ENCODE peak calls at places on chromosomes 7 and 10, in ten cellular contexts. T, Y, P, I, C, B, Z, N, S and U are unnamed samples.

GRCh38 chr10:71726673-71727428 is 7.3 kb upstream of the C10orf105 start:
- DNase-seq in P (no peak), Y (no peak), C (no peak), N (no peak), B (peak; percentile 62), I (no peak), S (peak; percentile 57), T (peak; percentile 47), Z (no peak), U (no peak)

GRCh38 chr10:30095811-30096422 is 36.5 kb upstream of the JCAD start:
- DNase-seq in N (no peak), Y (no peak), Z (no peak), C (no peak), S (no peak), B (no peak), I (no peak), P (no peak), T (no peak), U (no peak)

GRCh38 chr10:86661161-86662025 is 6.9 kb upstream of the LDB3 start:
- DNase-seq in T (no peak), B (no peak), N (peak; percentile 12), C (peak; percentile 40), Z (no peak), S (no peak), I (peak; percentile 23), P (no peak), Y (no peak), U (no peak)

GRCh38 chr7:105759670-105760548 is 116.5 kb downstream of the ATXN7L1 start:
- DNase-seq in P (peak; percentile 77), Y (no peak), S (no peak), N (no peak), I (peak; percentile 40), B (peak; percentile 31), C (no peak), Z (no peak), T (peak; percentile 24), U (no peak)

GRCh38 chr10:22554481-22555182 is 159.7 kb downstream of the PIP4K2A start:
- DNase-seq in B (no peak), I (peak; percentile 39), S (no peak), T (no peak), N (peak; percentile 35), C (no peak), Z (peak; percentile 68), Y (no peak), P (no peak), U (no peak)

GRCh38 chr10:23525406-23525805 is 86.5 kb downstream of the OTUD1 start:
- DNase-seq in Z (no peak), I (no peak), S (peak; percentile 8), P (peak; percentile 40), N (no peak), B (no peak), C (no peak), Y (no peak), T (peak; percentile 60), U (no peak)

GRCh38 chr10:119827430-119827829 is 45.2 kb downstream of the MCMBP start:
- DNase-seq in P (no peak), I (no peak), N (no peak), T (no peak), Z (no peak), B (no peak), Y (no peak), C (no peak), S (no peak), U (no peak)

GRCh38 chr7:105830405-105831218 is 45.8 kb downstream of the ATXN7L1 start:
- DNase-seq in C (no peak), B (no peak), Z (peak; percentile 88), T (no peak), I (no peak), N (no peak), S (no peak), P (no peak), Y (no peak), U (no peak)

DNA sequence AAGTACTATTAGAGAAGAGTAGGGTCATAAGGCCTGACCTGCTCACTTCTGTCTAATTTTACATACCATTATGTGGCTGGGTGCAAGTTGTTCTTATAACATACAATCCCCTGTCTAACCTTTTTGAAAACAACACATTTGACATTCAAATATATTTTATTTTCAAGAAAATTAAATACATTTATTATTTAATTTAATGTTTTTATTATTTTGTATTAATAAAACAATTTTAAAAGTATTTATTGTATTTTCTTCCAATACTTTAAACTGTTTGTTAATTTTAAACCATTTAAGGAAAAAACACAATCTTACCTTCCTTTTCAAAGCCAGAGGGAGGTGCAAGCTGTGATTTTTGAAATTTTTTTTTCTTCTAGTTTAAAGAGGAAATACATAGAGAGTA is 232.8 kb downstream of the KCND2 start:
- DNase-seq in N (no peak), Z (no peak), C (no peak), I (no peak), Y (no peak), P (no peak), B (no peak), S (no peak), T (no peak), U (no peak)
- TF ChIP-seq CTCF in N (no peak), Z (no peak), C (no peak), I (no peak), Y (no peak), P (no peak), B (no peak), S (no peak), T (no peak), U (no peak)

GRCh38 chr7:134724606-134725005 is 54.8 kb upstream of the CALD1 start:
- DNase-seq in S (peak; percentile 42), P (peak; percentile 79), Y (no peak), B (no peak), T (peak; percentile 8), N (no peak), I (no peak), Z (no peak), C (no peak), U (no peak)

GRCh38 chr7:134722786-134723322 is 56.6 kb upstream of the CALD1 start:
- DNase-seq in N (no peak), S (no peak), T (no peak), Z (no peak), Y (no peak), B (no peak), P (no peak), C (no peak), I (no peak), U (no peak)

GRCh38 chr7:134723904-134724303 is 55.5 kb upstream of the CALD1 start:
- DNase-seq in N (no peak), Z (no peak), P (no peak), I (no peak), T (no peak), S (no peak), B (no peak), C (no peak), Y (no peak), U (no peak)

GRCh38 chr7:134718211-134718875 is 61.1 kb upstream of the CALD1 start:
- DNase-seq in Y (no peak), Z (no peak), P (no peak), N (no peak), C (no peak), I (no peak), T (no peak), B (no peak), S (no peak), U (no peak)

DNA sequence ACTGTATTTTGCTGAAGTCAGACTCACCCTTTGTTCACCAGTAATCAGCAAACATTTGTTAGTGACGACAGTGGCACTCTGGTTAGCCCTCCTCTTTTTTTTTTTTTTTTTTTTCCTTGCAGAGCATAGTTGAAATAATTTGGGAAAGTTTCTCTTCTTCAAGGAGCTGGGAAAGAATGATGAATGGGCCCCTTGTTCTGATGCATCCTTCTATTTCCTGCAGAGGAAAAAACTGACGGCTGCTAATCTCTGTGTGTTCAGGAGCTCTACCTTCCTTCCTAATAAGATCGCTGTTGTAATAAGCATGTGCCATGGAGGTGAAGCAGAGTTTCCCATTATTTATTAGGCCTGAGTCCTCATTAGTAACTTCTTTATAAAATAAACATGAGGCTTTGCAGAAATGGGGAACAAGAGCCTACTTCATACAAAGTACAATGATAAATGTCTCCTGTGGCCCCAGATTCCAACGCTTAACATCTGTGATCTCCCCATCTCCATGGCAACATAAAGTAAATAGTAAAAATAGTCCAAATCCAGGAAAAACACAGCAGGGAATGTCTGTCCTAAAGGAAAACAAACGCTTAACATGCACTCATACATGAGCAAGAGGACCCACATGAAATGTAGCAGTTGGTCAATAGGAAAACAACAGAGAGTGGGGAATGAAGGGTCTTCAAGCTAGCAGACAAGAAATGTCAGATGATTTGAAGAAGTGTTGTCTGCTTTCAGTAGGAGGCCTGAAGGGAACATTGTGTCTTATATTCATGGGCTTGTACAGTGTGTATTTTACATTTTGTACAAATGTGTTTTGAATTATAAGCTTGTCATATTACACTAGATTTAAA is 59.1 kb upstream of the CALD1 start:
- DNase-seq in I (no peak), T (no peak), Y (no peak), C (no peak), Z (no peak), P (no peak), B (no peak), N (no peak), S (no peak), U (no peak)
- TF ChIP-seq CTCF in I (no peak), T (no peak), Y (no peak), C (no peak), Z (no peak), P (no peak), B (no peak), N (no peak), S (no peak), U (no peak)

GRCh38 chr7:2100278-2101205 is 132.2 kb downstream of the MAD1L1 start:
- DNase-seq in I (no peak), S (peak; percentile 80), T (peak; percentile 88), Y (no peak), C (no peak), B (peak; percentile 68), Z (no peak), N (no peak), P (no peak), U (no peak)

GRCh38 chr7:2098056-2098455 is 134.7 kb downstream of the MAD1L1 start:
- DNase-seq in Z (no peak), Y (no peak), C (no peak), S (no peak), P (no peak), B (no peak), T (no peak), N (no peak), I (no peak), U (no peak)

GRCh38 chr7:2098496-2098895 is 134.2 kb downstream of the MAD1L1 start:
- DNase-seq in C (no peak), S (no peak), B (no peak), N (no peak), Z (no peak), T (no peak), P (no peak), I (no peak), Y (no peak), U (no peak)

GRCh38 chr7:2097492-2097891 is 135.3 kb downstream of the MAD1L1 start:
- DNase-seq in P (no peak), N (no peak), B (no peak), I (no peak), Y (no peak), C (no peak), S (no peak), Z (no peak), T (no peak), U (no peak)

DNA sequence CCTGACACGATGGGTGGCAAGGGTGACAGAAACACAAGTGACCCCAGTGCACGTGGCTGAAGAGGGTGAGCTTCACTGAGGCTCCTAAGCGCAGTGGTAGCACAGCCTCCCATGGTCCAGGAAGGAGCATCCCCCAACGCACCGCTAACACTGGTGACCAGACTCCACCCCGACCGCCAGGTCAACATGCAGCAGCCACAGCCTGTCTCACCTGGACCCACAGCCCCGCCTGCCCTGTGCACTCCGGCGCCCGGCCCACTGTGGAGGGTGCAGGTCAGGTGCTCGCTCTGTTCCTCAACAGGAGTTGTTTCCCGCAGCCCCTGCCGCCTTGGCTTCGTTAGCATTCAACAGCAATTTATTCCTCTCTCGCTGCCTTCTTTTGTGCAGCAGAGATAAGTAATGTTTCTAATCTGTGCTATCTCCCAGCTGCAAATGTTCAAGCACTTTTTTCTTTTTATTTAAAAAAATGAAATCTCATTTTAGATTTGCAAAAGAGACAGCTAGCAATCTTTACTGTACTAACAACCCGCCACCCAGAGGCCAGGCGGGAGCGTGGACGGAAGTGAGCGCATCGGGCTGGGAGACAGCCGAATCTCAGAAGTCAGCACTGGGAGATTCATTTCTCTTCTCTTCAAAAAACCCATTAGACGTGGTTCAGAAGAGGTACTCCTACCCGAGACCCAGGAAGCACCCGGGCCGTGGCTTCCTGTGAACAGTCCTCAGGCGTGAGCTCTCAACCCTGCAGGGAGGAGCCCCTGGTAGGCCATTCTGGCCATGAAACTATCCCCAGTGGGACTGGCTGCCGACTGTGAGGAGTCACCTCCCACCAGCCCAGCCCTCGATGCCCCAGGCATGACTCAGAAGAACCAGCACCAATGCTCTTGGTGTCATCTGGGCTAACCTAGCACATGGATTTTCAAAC is 133.4 kb downstream of the MAD1L1 start:
- DNase-seq in N (no peak), C (no peak), I (no peak), B (peak; percentile 58), S (peak; percentile 58), P (no peak), Z (no peak), Y (peak; percentile 38), T (peak; percentile 75), U (no peak)
- TF ChIP-seq CTCF in N (no peak), C (no peak), I (no peak), B (no peak), S (no peak), P (no peak), Z (no peak), Y (peak; percentile 20), T (peak; percentile 21), U (no peak)

DNA sequence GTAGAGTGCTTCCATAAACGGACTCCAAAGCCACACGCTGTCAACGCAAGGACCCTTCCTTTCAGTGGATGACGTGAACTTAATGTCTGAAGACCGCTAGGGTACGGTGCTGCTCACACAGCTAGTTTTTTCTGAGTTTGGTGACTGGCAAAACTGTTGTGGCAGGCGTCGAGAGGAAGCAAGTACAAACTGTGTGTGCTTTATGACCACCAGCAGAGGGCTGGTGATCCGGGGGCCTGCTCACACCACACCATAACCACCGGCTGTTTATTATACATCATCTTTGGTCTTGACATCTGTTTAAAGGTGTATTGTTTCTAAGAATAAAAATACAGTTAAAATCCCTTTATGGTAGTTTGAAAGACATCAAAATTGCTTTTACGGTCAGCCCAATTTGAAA is 37.1 kb upstream of the ATP6V0A4 start:
- DNase-seq in N (no peak), Y (no peak), T (no peak), B (no peak), S (no peak), I (no peak), P (no peak), Z (no peak), C (no peak), U (no peak)
- TF ChIP-seq CTCF in N (no peak), Y (no peak), T (no peak), B (no peak), S (no peak), I (no peak), P (peak; percentile 27), Z (no peak), C (no peak), U (no peak)